ENCODE peak calls at places on chromosomes 12 and 14, in ten cellular contexts. A, B, O, D, V, M, S, T, F and Z are unnamed samples.

GRCh38 chr14:36588119-36588518 is 5.7 kb upstream of the NKX2-8 start:
- DNase-seq in A (no peak), B (no peak), O (no peak), D (no peak), V (no peak), M (no peak), S (no peak), T (no peak), F (no peak), Z (no peak)

GRCh38 chr12:65443038-65443437 is 164.6 kb downstream of the MSRB3 start:
- DNase-seq in A (no peak), B (no peak), O (no peak), D (no peak), V (no peak), M (no peak), S (no peak), T (no peak), F (no peak), Z (no peak)

GRCh38 chr12:237026-237815 is 23.3 kb upstream of the SLC6A12 start:
- DNase-seq in A (no peak), B (no peak), O (no peak), D (no peak), V (no peak), M (no peak), S (no peak), T (no peak), F (peak; percentile 79), Z (no peak)

GRCh38 chr12:113781415-113782198 is 184.5 kb downstream of the RBM19 start:
- DNase-seq in A (no peak), B (no peak), O (no peak), D (no peak), V (no peak), M (no peak), S (no peak), T (no peak), F (no peak), Z (peak; percentile 56)

GRCh38 chr12:80400591-80400991 is 43.4 kb upstream of the PTPRQ start:
- DNase-seq in A (no peak), B (peak; percentile 39), O (no peak), D (peak; percentile 17), V (no peak), M (peak; percentile 4), S (no peak), T (no peak), F (no peak), Z (no peak)

GRCh38 chr12:113075137-113075683 is 18.7 kb downstream of the DTX1 start:
- DNase-seq in A (no peak), B (no peak), O (no peak), D (no peak), V (no peak), M (no peak), S (no peak), T (no peak), F (peak; percentile 44), Z (no peak)

GRCh38 chr12:82832091-82832490 is 145.4 kb downstream of the TMTC2 start:
- DNase-seq in A (no peak), B (no peak), O (no peak), D (no peak), V (no peak), M (no peak), S (no peak), T (no peak), F (no peak), Z (no peak)

GRCh38 chr12:6943719-6944380 is at the start of the genes C12orf57 and RNU7-1:
- DNase-seq in A (no peak), B (peak; percentile 86), O (peak; percentile 61), D (no peak), V (peak; percentile 57), M (peak; percentile 89), S (peak; percentile 94), T (peak; percentile 76), F (peak; percentile 94), Z (peak; percentile 100)

GRCh38 chr14:56687123-56687522 is 107.5 kb downstream of the TMEM260 start:
- DNase-seq in A (no peak), B (no peak), O (no peak), D (peak; percentile 29), V (no peak), M (no peak), S (no peak), T (no peak), F (no peak), Z (no peak)

GRCh38 chr12:7091171-7091570 is 1.1 kb downstream of the C1R start:
- DNase-seq in A (no peak), B (no peak), O (no peak), D (no peak), V (no peak), M (no peak), S (no peak), T (no peak), F (no peak), Z (no peak)

GRCh38 chr14:55605793-55606192 is 25.8 kb downstream of the KTN1 start:
- DNase-seq in A (no peak), B (no peak), O (no peak), D (no peak), V (no peak), M (no peak), S (no peak), T (no peak), F (no peak), Z (peak; percentile 20)

GRCh38 chr14:22210906-22211305 is 378.1 kb downstream of the DAD1 start:
- DNase-seq in A (no peak), B (no peak), O (no peak), D (no peak), V (no peak), M (no peak), S (no peak), T (no peak), F (no peak), Z (no peak)

GRCh38 chr12:23540572-23540971 is 408.9 kb downstream of the SOX5 start:
- DNase-seq in A (no peak), B (no peak), O (no peak), D (no peak), V (no peak), M (no peak), S (no peak), T (no peak), F (no peak), Z (no peak)

GRCh38 chr14:73754911-73755360 is 40.8 kb upstream of the PNMA1 start:
- DNase-seq in A (no peak), B (peak; percentile 73), O (no peak), D (no peak), V (no peak), M (no peak), S (no peak), T (no peak), F (no peak), Z (no peak)

GRCh38 chr12:32532951-32533350 is 133.6 kb downstream of the FGD4 start:
- DNase-seq in A (no peak), B (no peak), O (no peak), D (no peak), V (no peak), M (no peak), S (no peak), T (no peak), F (no peak), Z (no peak)

GRCh38 chr14:96626121-96626768 is 124.1 kb downstream of the PAPOLA start:
- DNase-seq in A (no peak), B (no peak), O (no peak), D (no peak), V (no peak), M (no peak), S (no peak), T (no peak), F (peak; percentile 26), Z (no peak)

GRCh38 chr12:45217846-45218245 is 2.0 kb downstream of the ANO6 start:
- DNase-seq in A (no peak), B (no peak), O (no peak), D (no peak), V (no peak), M (no peak), S (no peak), T (no peak), F (no peak), Z (no peak)

GRCh38 chr12:29041621-29042020 is 107.5 kb upstream of the FAR2 start:
- DNase-seq in A (no peak), B (no peak), O (no peak), D (no peak), V (no peak), M (no peak), S (no peak), T (no peak), F (no peak), Z (no peak)

GRCh38 chr14:106841701-106842100 is 1315.3 kb downstream of the TMEM121 start:
- DNase-seq in A (no peak), B (no peak), O (no peak), D (no peak), V (no peak), M (no peak), S (no peak), T (no peak), F (no peak), Z (no peak)